ENCODE peak calls at places on chromosomes 3 and 15, in nine cellular contexts. C, W, A, D, Y, V, T, X and E are unnamed samples.

GRCh38 chr3:58018892-58019291 is 10.7 kb downstream of the FLNB start:
- DNase-seq in D (no peak), V (no peak), T (no peak), W (no peak), C (no peak), A (no peak), X (no peak), Y (no peak), E (no peak)

GRCh38 chr3:64170270-64170669 is 55.0 kb downstream of the PRICKLE2 start:
- DNase-seq in X (no peak), Y (no peak), C (no peak), A (no peak), V (no peak), W (no peak), T (no peak), D (no peak), E (no peak)

GRCh38 chr3:17175187-17175839 is 290.6 kb downstream of the PLCL2 start:
- DNase-seq in X (no peak), V (no peak), T (no peak), W (no peak), D (peak), A (peak), C (no peak), Y (no peak), E (no peak)

GRCh38 chr15:65249641-65250040 is 37.0 kb downstream of the PARP16 start:
- DNase-seq in X (no peak), A (no peak), W (no peak), V (no peak), T (no peak), C (no peak), D (peak), Y (no peak), E (no peak)

GRCh38 chr15:68789921-68790575 is 30.6 kb downstream of the ANP32A start:
- DNase-seq in X (no peak), A (no peak), V (no peak), D (peak), Y (no peak), W (no peak), T (no peak), C (peak), E (no peak)

GRCh38 chr15:33028495-33028894 is 166.0 kb downstream of the FMN1 start:
- DNase-seq in C (no peak), W (no peak), D (peak), X (no peak), A (peak), T (no peak), Y (no peak), V (no peak), E (no peak)

GRCh38 chr3:13823692-13824091 is 56.2 kb downstream of the WNT7A start:
- DNase-seq in X (no peak), V (no peak), C (no peak), D (no peak), Y (no peak), W (no peak), A (no peak), T (no peak), E (no peak)

GRCh38 chr3:161104561-161105551 is at the start of gene B3GALNT1:
- DNase-seq in V (peak), X (no peak), C (peak), T (no peak), W (peak), D (peak), Y (peak), A (peak), E (peak)

GRCh38 chr3:67614195-67614594 is 40.2 kb downstream of the SUCLG2 start:
- DNase-seq in A (no peak), Y (no peak), X (no peak), D (no peak), V (no peak), T (no peak), W (no peak), C (peak), E (no peak)

GRCh38 chr3:14007006-14007405 is 117.7 kb downstream of the CHCHD4 start:
- DNase-seq in D (no peak), A (no peak), V (no peak), T (no peak), X (no peak), C (no peak), W (no peak), Y (no peak), E (no peak)

GRCh38 chr3:130894130-130894872 is 417 bp downstream of the ATP2C1 start:
- DNase-seq in D (no peak), X (no peak), C (peak), A (no peak), W (peak), T (no peak), Y (no peak), V (peak), E (peak)

GRCh38 chr3:167813169-167814123 is 77.9 kb downstream of the SERPINI1 start:
- DNase-seq in A (no peak), W (no peak), Y (no peak), C (no peak), V (no peak), T (no peak), D (no peak), X (no peak), E (no peak)

GRCh38 chr3:13452490-13453335 is 27.4 kb upstream of the HDAC11 start:
- DNase-seq in A (peak), Y (no peak), T (no peak), D (peak), V (no peak), X (no peak), W (no peak), C (no peak), E (no peak)

GRCh38 chr3:7854721-7855120 is 646.9 kb upstream of the LMCD1 start:
- DNase-seq in V (no peak), T (no peak), D (no peak), X (no peak), C (no peak), W (no peak), A (no peak), Y (no peak), E (no peak)

GRCh38 chr3:193801094-193801493 is 208.1 kb downstream of the OPA1 start:
- DNase-seq in C (no peak), V (no peak), A (no peak), W (no peak), T (no peak), Y (no peak), X (no peak), D (no peak), E (no peak)

GRCh38 chr15:25175033-25175788 is 220.4 kb downstream of the SNRPN start:
- DNase-seq in D (no peak), T (peak), Y (no peak), W (peak), C (no peak), A (no peak), X (peak), V (peak), E (peak)

GRCh38 chr15:74631935-74632560 is 16.4 kb downstream of the CLK3 start:
- DNase-seq in V (peak), C (peak), Y (no peak), X (no peak), A (no peak), T (no peak), D (peak), W (no peak), E (no peak)

GRCh38 chr3:127366383-127366782 is 78.5 kb upstream of the PRR20G start:
- DNase-seq in A (no peak), X (no peak), C (peak), D (no peak), Y (no peak), T (no peak), V (no peak), W (no peak), E (no peak)

GRCh38 chr3:149902498-149903139 is 68.1 kb downstream of the PFN2 start:
- DNase-seq in C (no peak), V (no peak), T (no peak), A (no peak), W (no peak), D (no peak), Y (no peak), X (no peak), E (no peak)
- TF ChIP-seq CTCF in C (no peak), V (no peak), T (no peak), A (peak), W (no peak), D (no peak), Y (no peak), X (peak), E (peak)

DNA sequence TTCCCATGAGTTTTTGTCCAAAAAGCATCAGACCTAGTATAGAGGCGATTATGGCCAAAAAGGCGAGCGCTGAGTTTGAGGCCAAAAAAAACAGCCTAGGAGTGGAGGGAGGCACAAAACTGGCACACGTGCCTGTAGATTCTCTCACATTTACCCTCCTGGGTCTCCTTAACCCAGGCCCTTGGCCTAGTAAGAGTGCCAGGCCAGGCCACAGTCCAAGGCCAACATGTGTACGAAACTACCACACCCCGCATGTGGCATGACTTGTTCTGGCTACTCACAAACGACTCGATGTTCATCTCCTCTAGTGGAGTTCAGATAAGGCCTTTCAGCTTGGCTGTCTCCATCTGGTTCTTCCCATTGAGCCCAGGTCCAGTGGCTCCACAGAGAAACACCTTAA is 62.9 kb downstream of the DUT start:
- DNase-seq in C (no peak), X (peak), W (no peak), V (no peak), A (no peak), D (no peak), T (peak), Y (no peak), E (no peak)
- TF ChIP-seq CTCF in C (no peak), X (no peak), W (no peak), V (no peak), A (no peak), D (no peak), T (no peak), Y (no peak), E (no peak)

GRCh38 chr3:70065666-70066253 is 66.2 kb downstream of the SAMMSON start:
- DNase-seq in Y (no peak), T (no peak), X (no peak), D (no peak), C (no peak), W (no peak), A (no peak), V (no peak), E (no peak)
- TF ChIP-seq CTCF in Y (no peak), T (no peak), X (peak), D (no peak), C (peak), W (no peak), A (no peak), V (peak), E (peak)

GRCh38 chr3:71581451-71581980 is 2.0 kb downstream of the FOXP1 start:
- DNase-seq in A (no peak), Y (peak), V (peak), W (peak), T (no peak), X (peak), C (peak), D (no peak), E (peak)
- TF ChIP-seq CTCF in A (no peak), Y (no peak), V (no peak), W (no peak), T (no peak), X (no peak), C (no peak), D (peak), E (no peak)

GRCh38 chr3:45995370-45996192 is at the start of gene FYCO1:
- DNase-seq in A (peak), C (peak), V (peak), D (peak), Y (peak), T (peak), X (peak), W (peak), E (peak)
- TF ChIP-seq CTCF in A (no peak), C (no peak), V (no peak), D (no peak), Y (no peak), T (no peak), X (no peak), W (no peak), E (no peak)

DNA sequence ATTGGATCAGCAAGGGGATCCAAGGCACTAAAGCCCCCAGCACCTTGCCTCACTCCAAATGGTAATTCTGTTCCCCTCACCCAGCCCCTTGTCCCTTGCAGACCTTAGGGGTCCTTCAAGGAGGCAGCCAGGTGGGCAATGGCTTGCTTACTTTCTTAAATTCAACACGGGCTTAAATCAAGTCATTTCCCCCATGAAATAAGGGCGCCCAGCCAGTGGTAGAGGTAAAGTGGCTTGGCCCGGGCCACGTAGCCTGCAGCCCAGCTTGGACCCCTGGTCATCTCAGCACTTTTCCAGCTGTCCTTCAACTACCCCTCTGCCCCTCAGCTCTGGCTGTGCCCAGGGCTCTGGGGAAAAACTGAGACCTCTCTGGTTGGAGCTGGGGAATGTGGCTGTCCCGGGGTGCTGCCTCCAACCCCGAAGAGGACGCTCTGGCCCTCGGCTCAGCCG is 1.2 kb downstream of the PSTPIP1 start:
- DNase-seq in X (no peak), T (no peak), D (no peak), A (no peak), W (no peak), C (no peak), V (no peak), Y (peak), E (no peak)
- TF ChIP-seq CTCF in X (no peak), T (no peak), D (no peak), A (no peak), W (no peak), C (no peak), V (no peak), Y (no peak), E (no peak)

DNA sequence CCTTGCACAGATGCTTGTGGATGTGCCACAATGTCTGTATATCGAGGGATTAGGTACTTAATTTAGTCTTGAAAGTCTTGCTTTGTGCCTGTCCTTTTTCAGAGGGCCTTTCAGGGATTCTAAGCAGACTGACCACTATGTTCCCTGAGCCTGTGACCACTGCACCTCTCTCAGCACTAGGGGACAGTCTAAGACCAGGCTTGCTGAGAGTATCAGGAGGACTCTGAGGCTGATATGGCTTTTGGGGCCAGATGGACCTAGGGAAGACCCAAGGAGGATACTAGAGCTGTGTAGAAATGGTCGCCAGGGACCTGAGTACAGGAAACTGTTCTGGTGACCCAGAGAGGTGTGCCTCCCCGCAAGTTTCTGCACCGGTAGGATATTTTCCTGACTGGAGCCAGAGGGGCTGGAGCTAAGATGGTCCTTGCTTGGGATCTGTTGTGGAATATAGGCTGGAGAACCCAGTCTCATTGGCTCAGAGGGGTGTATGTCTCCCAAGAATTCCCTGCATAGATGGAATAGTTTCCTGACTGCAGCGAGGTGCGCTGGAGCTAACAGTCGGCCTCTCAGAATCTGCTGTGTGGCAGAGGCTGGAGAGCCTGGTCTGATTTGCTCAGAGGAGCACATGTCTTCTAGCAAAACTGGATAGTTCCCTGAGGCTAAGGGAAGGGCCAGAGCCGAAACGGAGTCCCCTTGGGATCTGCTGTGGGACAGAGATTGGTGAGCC is 213.2 kb upstream of the DCBLD2 start:
- DNase-seq in V (no peak), A (no peak), D (peak), X (peak), Y (no peak), W (no peak), T (no peak), C (peak), E (no peak)
- TF ChIP-seq CTCF in V (peak), A (peak), D (peak), X (peak), Y (no peak), W (peak), T (no peak), C (peak), E (peak)